ENCODE peak calls at places on chromosomes 12 and 14, in ten cellular contexts. N is ELR, M is ascending aorta, Q is epithelial cell of esophagus, H is thoracic aorta, B is brain microvascular endothelial cell, Z is T follicular helper cell, C is hypothalamus, J is left ventricle myocardium inferior, L is H1. P is an unnamed sample.

GRCh38 chr14:21734457-21735074 is 60.9 kb upstream of the OR4E1 start:
- DNase-seq in N (peak; percentile 68), M (no peak), Q (peak; percentile 60), H (no peak), B (peak; percentile 34), Z (peak; percentile 13), C (no peak), J (no peak), L (no peak), P (peak; percentile 43)

GRCh38 chr12:93773122-93773871 is 96.1 kb downstream of the CRADD start:
- DNase-seq in N (peak; percentile 62), M (no peak), Q (no peak), H (no peak), B (peak; percentile 87), Z (no peak), C (no peak), J (no peak), L (no peak), P (no peak)

GRCh38 chr12:77190022-77190421 is 124.7 kb upstream of the E2F7 start:
- DNase-seq in N (peak; percentile 80), M (no peak), Q (peak; percentile 71), H (no peak), B (peak; percentile 83), Z (no peak), C (no peak), J (no peak), L (no peak), P (no peak)

GRCh38 chr12:117277875-117278274 is 83.6 kb downstream of the NOS1 start:
- DNase-seq in N (no peak), M (no peak), Q (no peak), H (no peak), B (no peak), Z (no peak), C (no peak), J (no peak), L (peak; percentile 56), P (no peak)

GRCh38 chr12:113071427-113072112 is 15.0 kb downstream of the DTX1 start:
- DNase-seq in N (no peak), M (no peak), Q (no peak), H (no peak), B (no peak), Z (no peak), C (peak; percentile 47), J (no peak), L (no peak), P (no peak)

GRCh38 chr12:62817556-62818271 is 117.2 kb downstream of the PPM1H start:
- DNase-seq in N (no peak), M (no peak), Q (peak; percentile 10), H (no peak), B (peak; percentile 87), Z (no peak), C (no peak), J (no peak), L (no peak), P (no peak)

GRCh38 chr14:88063807-88064206 is 58.9 kb downstream of the GPR65 start:
- DNase-seq in N (peak; percentile 1), M (no peak), Q (no peak), H (no peak), B (no peak), Z (no peak), C (no peak), J (no peak), L (no peak), P (no peak)

GRCh38 chr14:34003691-34004090 is 52.8 kb upstream of the EGLN3 start:
- DNase-seq in N (no peak), M (no peak), Q (peak; percentile 21), H (no peak), B (no peak), Z (no peak), C (no peak), J (no peak), L (no peak), P (no peak)

GRCh38 chr12:111584959-111585358 is 14.2 kb downstream of the ATXN2 start:
- DNase-seq in N (peak; percentile 87), M (no peak), Q (peak; percentile 75), H (no peak), B (no peak), Z (no peak), C (no peak), J (no peak), L (no peak), P (no peak)

GRCh38 chr12:57451233-57451778 is 3.8 kb upstream of the INHBE start:
- DNase-seq in N (no peak), M (no peak), Q (no peak), H (no peak), B (no peak), Z (no peak), C (no peak), J (no peak), L (no peak), P (no peak)

GRCh38 chr14:69685217-69685616 is 73.8 kb downstream of the SUSD6 start:
- DNase-seq in N (peak; percentile 66), M (no peak), Q (peak; percentile 99), H (no peak), B (no peak), Z (peak; percentile 20), C (no peak), J (no peak), L (no peak), P (no peak)

GRCh38 chr12:93245543-93245942 is 132.2 kb upstream of the NUDT4 start:
- DNase-seq in N (no peak), M (no peak), Q (no peak), H (no peak), B (no peak), Z (no peak), C (no peak), J (no peak), L (no peak), P (no peak)

GRCh38 chr12:116125981-116126566 is 151.4 kb downstream of the MED13L start:
- DNase-seq in N (no peak), M (no peak), Q (peak; percentile 65), H (no peak), B (no peak), Z (no peak), C (no peak), J (no peak), L (no peak), P (no peak)

GRCh38 chr12:93521225-93521854 is 51.1 kb upstream of the SOCS2 start:
- DNase-seq in N (no peak), M (no peak), Q (no peak), H (no peak), B (no peak), Z (no peak), C (no peak), J (no peak), L (no peak), P (no peak)